ENCODE peak calls at places on chromosomes 11 and 22, in four cellular contexts. P is K562, D is upper lobe of left lung, A is GM12878. N is an unnamed sample.

GRCh38 chr11:76785513-76785912 is 2.4 kb downstream of the TSKU start:
- ATAC-seq in D (no peak), P (no peak), A (no peak), N (no peak)

GRCh38 chr11:46391578-46392420 is at the start of gene CHRM4:
- ATAC-seq in D (peak), P (peak), A (no peak), N (no peak)

GRCh38 chr11:124812876-124813275 is 12.7 kb upstream of the MSANTD2 start:
- ATAC-seq in A (no peak), D (no peak), P (no peak), N (no peak)

GRCh38 chr22:27990879-27991278 is 71.8 kb upstream of the PITPNB start:
- ATAC-seq in A (peak), P (peak), D (peak), N (peak)

GRCh38 chr11:114302663-114303062 is 6.5 kb downstream of the NNMT start:
- ATAC-seq in P (no peak), D (no peak), A (no peak), N (no peak)

GRCh38 chr11:75826463-75827220 is 11.6 kb downstream of the UVRAG start:
- ATAC-seq in P (no peak), D (peak), A (peak), N (peak)

GRCh38 chr11:59028105-59028504 is 58.0 kb upstream of the GLYATL1B start:
- ATAC-seq in D (no peak), A (no peak), P (no peak), N (no peak)

GRCh38 chr11:64767344-64768299 is 7.8 kb upstream of the PYGM start:
- ATAC-seq in A (peak), P (peak), D (peak), N (peak)

GRCh38 chr11:104594228-104594958 is 303.9 kb downstream of the CASP12 start:
- ATAC-seq in P (no peak), A (no peak), D (no peak), N (no peak)

GRCh38 chr11:57397394-57397990 is 7.0 kb upstream of the PRG2 start:
- ATAC-seq in P (no peak), D (no peak), A (no peak), N (no peak)

GRCh38 chr11:28100665-28101064 is 7.3 kb downstream of the KIF18A start:
- ATAC-seq in P (no peak), A (no peak), D (no peak), N (no peak)

GRCh38 chr22:36143066-36143815 is 17.3 kb downstream of the APOL3 start:
- ATAC-seq in P (no peak), A (no peak), D (no peak), N (no peak)

GRCh38 chr11:73095613-73096012 is 46.5 kb downstream of the FCHSD2 start:
- ATAC-seq in P (no peak), A (no peak), D (no peak), N (no peak)

GRCh38 chr11:33532720-33533119 is 167.9 kb downstream of the C11orf91 start:
- ATAC-seq in P (no peak), A (no peak), D (no peak), N (no peak)

GRCh38 chr11:112175596-112175947 is 260 bp downstream of the BCO2 start:
- ATAC-seq in A (no peak), P (peak), D (peak), N (peak)

GRCh38 chr11:105315287-105315686 is 175.7 kb upstream of the CARD18 start:
- ATAC-seq in A (peak), P (no peak), D (no peak), N (no peak)

GRCh38 chr11:102138677-102139076 is 28.4 kb downstream of the YAP1 start:
- ATAC-seq in A (no peak), P (no peak), D (peak), N (no peak)

GRCh38 chr11:64019106-64020031 is 16.4 kb upstream of the FLRT1 start:
- ATAC-seq in D (no peak), A (no peak), P (peak), N (no peak)

GRCh38 chr11:111526501-111526900 is 11.9 kb downstream of the HOATZ start:
- ATAC-seq in A (peak), P (no peak), D (peak), N (no peak)

GRCh38 chr11:45816614-45817013 is 11.7 kb downstream of the SLC35C1 start:
- ATAC-seq in P (peak), A (peak), D (no peak), N (no peak)

GRCh38 chr11:79221417-79222130 is 219.3 kb downstream of the TENM4 start:
- ATAC-seq in D (no peak), A (no peak), P (no peak), N (no peak)

GRCh38 chr22:39622881-39623367 is 52.4 kb downstream of the CACNA1I start:
- ATAC-seq in D (peak), P (peak), A (peak), N (no peak)

GRCh38 chr11:10605941-10606381 is 37.5 kb upstream of the LYVE1 start:
- ATAC-seq in P (peak), D (peak), A (no peak), N (peak)

GRCh38 chr11:65355013-65355775 is 643 bp downstream of the TIGD3 start:
- ATAC-seq in P (peak), A (peak), D (peak), N (no peak)

GRCh38 chr11:74142624-74143023 is 28.2 kb downstream of the C2CD3 start:
- ATAC-seq in P (no peak), D (no peak), A (no peak), N (no peak)

GRCh38 chr22:33658775-33659174 is 261.5 kb downstream of the LARGE1 start:
- ATAC-seq in D (peak), A (no peak), P (no peak), N (peak)

GRCh38 chr22:45891471-45891995 is 85.4 kb downstream of the WNT7B start:
- ATAC-seq in A (no peak), D (no peak), P (no peak), N (no peak)

GRCh38 chr11:17760102-17761029 is 25.8 kb downstream of the KCNC1 start:
- ATAC-seq in A (peak), P (peak), D (peak), N (no peak)

GRCh38 chr11:111935331-111936044 is 1.7 kb upstream of the DIXDC1 start:
- ATAC-seq in A (no peak), P (no peak), D (no peak), N (peak)

GRCh38 chr11:91792779-91793262 is 431.8 kb upstream of the FAT3 start:
- ATAC-seq in D (no peak), A (no peak), P (peak), N (no peak)

GRCh38 chr22:40519284-40519947 is 117.1 kb downstream of the MRTFA start:
- ATAC-seq in D (no peak), P (no peak), A (peak), N (no peak)

GRCh38 chr11:15775051-15775541 is 581.2 kb downstream of the SOX6 start:
- ATAC-seq in A (peak), P (no peak), D (peak), N (no peak)

GRCh38 chr22:39908121-39908520 is 7.2 kb downstream of the GRAP2 start:
- ATAC-seq in D (no peak), A (peak), P (no peak), N (no peak)

GRCh38 chr11:69274531-69275016 is 19.4 kb upstream of the MYEOV start:
- ATAC-seq in P (no peak), D (peak), A (no peak), N (no peak)
- TF ChIP-seq EP300 in P (no peak), D (peak), A (no peak), N (no peak)

DNA sequence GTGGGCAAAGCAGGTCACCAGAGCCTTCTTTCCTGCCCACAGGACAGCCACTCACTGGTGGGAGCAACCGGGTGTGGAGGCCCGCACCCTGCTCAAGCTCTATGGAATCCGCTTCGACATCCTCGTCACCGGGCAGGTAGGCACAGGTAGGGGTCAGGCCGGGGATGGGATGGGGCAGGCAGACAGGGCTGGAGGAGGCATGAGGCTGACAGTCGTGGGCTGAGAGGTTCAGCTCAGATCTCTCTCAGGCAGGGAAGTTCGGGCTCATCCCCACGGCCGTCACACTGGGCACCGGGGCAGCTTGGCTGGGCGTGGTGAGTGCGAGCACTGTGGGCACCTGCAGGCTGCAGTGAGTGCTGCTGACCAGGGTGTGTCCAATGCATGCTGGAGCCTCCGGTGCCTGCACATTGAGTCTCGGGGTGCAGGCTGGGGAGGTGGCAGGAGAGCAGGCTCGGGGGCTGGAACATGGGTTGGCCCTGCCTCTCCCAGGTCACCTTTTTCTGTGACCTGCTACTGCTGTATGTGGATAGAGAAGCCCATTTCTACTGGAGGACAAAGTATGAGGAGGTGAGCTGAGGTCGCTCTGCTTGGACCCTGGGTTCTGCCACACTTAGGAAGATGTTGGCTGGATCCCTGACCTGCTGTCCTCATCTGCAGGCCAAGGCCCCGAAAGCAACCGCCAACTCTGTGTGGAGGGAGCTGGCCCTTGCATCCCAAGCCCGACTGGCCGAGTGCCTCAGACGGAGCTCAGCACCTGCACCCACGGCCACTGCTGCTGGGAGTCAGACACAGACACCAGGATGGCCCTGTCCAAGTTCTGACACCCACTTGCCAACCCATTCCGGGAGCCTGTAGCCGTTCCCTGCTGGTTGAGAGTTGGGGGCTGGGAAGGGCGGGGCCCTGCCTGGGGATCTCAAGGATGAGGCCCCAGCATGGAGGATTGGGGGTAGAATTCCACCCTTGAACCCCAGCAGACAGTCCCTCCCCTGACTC is 6.3 kb downstream of the SLC7A4 start:
- ATAC-seq in P (no peak), A (no peak), D (no peak), N (no peak)
- TF ChIP-seq POLR2AphosphoS5 in P (no peak), A (no peak), D (no peak), N (no peak)

GRCh38 chr11:87127131-87127530 is 89.4 kb downstream of the TMEM135 start:
- ATAC-seq in P (no peak), A (no peak), D (no peak), N (no peak)

GRCh38 chr11:87122852-87123251 is 85.1 kb downstream of the TMEM135 start:
- ATAC-seq in D (no peak), A (no peak), P (no peak), N (no peak)

GRCh38 chr11:87120937-87121336 is 83.2 kb downstream of the TMEM135 start:
- ATAC-seq in D (no peak), P (no peak), A (no peak), N (no peak)

GRCh38 chr11:87128372-87128771 is 90.6 kb downstream of the TMEM135 start:
- ATAC-seq in P (no peak), D (no peak), A (no peak), N (no peak)

DNA sequence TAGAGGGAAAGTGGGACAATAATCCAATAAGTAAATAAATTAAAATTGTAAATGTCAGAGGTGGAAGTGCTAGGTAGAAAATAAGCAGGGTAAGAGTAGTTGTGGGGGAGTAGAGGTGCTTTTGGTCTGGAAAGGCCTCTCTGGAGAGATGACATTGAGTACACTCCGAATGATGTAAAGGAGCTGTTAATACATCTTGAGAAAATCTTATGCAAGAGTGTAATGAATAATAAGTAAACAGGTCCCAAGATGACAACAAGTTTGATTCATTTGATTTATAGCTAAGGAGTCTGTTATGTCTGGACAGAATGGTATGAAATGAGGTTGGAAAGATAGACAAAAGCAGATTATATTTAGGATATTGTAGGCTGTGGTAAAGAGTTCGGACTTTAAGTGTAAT is 87.5 kb downstream of the TMEM135 start:
- ATAC-seq in D (peak), P (peak), A (no peak), N (no peak)
- H3K4me3 ChIP-seq in D (no peak), P (no peak), A (no peak), N (no peak)

GRCh38 chr11:12117200-12117995 is 7.0 kb downstream of the MICAL2 start:
- ATAC-seq in P (peak), D (no peak), A (no peak), N (peak)
- TF ChIP-seq EP300 in P (no peak), D (no peak), A (no peak), N (peak)